ENCODE peak calls at places on chromosomes 6 and 20, in five cellular contexts. J, G, B, S and R are unnamed samples.

GRCh38 chr6:12760911-12761310 is 44.3 kb downstream of the PHACTR1 start:
- DNase-seq in B (no peak), G (no peak), J (no peak), S (no peak), R (no peak)

GRCh38 chr6:47182291-47182957 is 127.3 kb downstream of the TNFRSF21 start:
- DNase-seq in B (no peak), G (no peak), S (no peak), J (no peak), R (no peak)

GRCh38 chr6:81171991-81172740 is 580.3 kb downstream of the TENT5A start:
- DNase-seq in G (no peak), S (no peak), J (peak; percentile 15), B (no peak), R (no peak)

GRCh38 chr20:41392871-41393704 is 26.5 kb upstream of the EMILIN3 start:
- DNase-seq in B (no peak), S (no peak), G (no peak), J (no peak), R (no peak)

GRCh38 chr20:17507032-17507431 is 24.1 kb downstream of the BFSP1 start:
- DNase-seq in G (no peak), J (no peak), S (no peak), B (peak; percentile 52), R (no peak)

GRCh38 chr6:81465859-81466258 is 286.6 kb downstream of the TENT5A start:
- DNase-seq in S (no peak), J (no peak), G (no peak), B (no peak), R (no peak)

GRCh38 chr6:157514659-157515496 is 133.9 kb downstream of the ZDHHC14 start:
- DNase-seq in B (peak; percentile 97), S (peak; percentile 55), G (no peak), J (no peak), R (no peak)

GRCh38 chr6:162371133-162371532 is 356.4 kb downstream of the PRKN start:
- DNase-seq in J (no peak), S (no peak), B (no peak), G (no peak), R (no peak)

GRCh38 chr6:3251462-3252314 is 7.1 kb upstream of the PSMG4 start:
- DNase-seq in S (peak; percentile 80), B (peak; percentile 94), J (peak; percentile 42), G (peak; percentile 82), R (peak; percentile 75)

GRCh38 chr6:31058128-31058894 is 48.0 kb downstream of the MUC22 start:
- DNase-seq in S (peak; percentile 85), J (peak; percentile 87), B (peak; percentile 58), G (no peak), R (no peak)

GRCh38 chr6:113558966-113559365 is 298.2 kb upstream of the MARCKS start:
- DNase-seq in J (no peak), G (no peak), S (peak; percentile 10), B (no peak), R (no peak)

GRCh38 chr6:4297348-4297747 is 162.0 kb upstream of the ECI2 start:
- DNase-seq in S (no peak), J (no peak), G (no peak), B (no peak), R (no peak)

GRCh38 chr20:34954905-34955231 is 738 bp downstream of the GSS start:
- DNase-seq in B (peak; percentile 76), G (no peak), S (no peak), J (no peak), R (no peak)

GRCh38 chr6:158554611-158555361 is 5.1 kb upstream of the TMEM181 start:
- DNase-seq in S (no peak), G (no peak), J (no peak), B (no peak), R (no peak)

GRCh38 chr20:43538855-43539700 is 19.7 kb upstream of the SGK2 start:
- DNase-seq in J (no peak), G (no peak), S (no peak), B (no peak), R (no peak)

GRCh38 chr6:41027799-41028617 is 11.0 kb downstream of the UNC5CL start:
- DNase-seq in G (peak; percentile 77), B (peak; percentile 85), S (peak; percentile 81), J (peak; percentile 18), R (peak; percentile 76)

GRCh38 chr6:38262041-38262440 is 377.7 kb downstream of the BTBD9 start:
- DNase-seq in J (peak; percentile 71), B (no peak), S (peak; percentile 88), G (no peak), R (no peak)

GRCh38 chr6:170088349-170088951 is 202.4 kb downstream of the DLL1 start:
- DNase-seq in G (no peak), J (no peak), S (no peak), B (no peak), R (peak; percentile 8)

GRCh38 chr6:158290659-158291058 is 21.6 kb upstream of the TULP4 start:
- DNase-seq in J (no peak), G (peak; percentile 45), B (no peak), S (no peak), R (no peak)

GRCh38 chr6:27133281-27134227 is 113.9 kb upstream of the PRSS16 start:
- DNase-seq in J (no peak), S (peak; percentile 74), B (peak; percentile 85), G (peak; percentile 71), R (peak; percentile 56)

GRCh38 chr20:5776074-5776473 is 25.9 kb downstream of the SHLD1 start:
- DNase-seq in S (no peak), J (no peak), G (no peak), B (peak; percentile 48), R (no peak)

GRCh38 chr6:163986313-163986712 is 571.8 kb downstream of the QKI start:
- DNase-seq in J (no peak), B (no peak), S (no peak), G (no peak), R (no peak)

GRCh38 chr6:134962421-134962820 is 12.5 kb upstream of the ALDH8A1 start:
- DNase-seq in B (no peak), S (no peak), J (no peak), G (no peak), R (no peak)

GRCh38 chr6:22366214-22366613 is 69.4 kb upstream of the PRL start:
- DNase-seq in J (no peak), B (no peak), S (no peak), G (no peak), R (no peak)

GRCh38 chr6:87653074-87653962 is 48.7 kb downstream of the AKIRIN2 start:
- DNase-seq in S (no peak), G (no peak), J (no peak), B (no peak), R (no peak)

GRCh38 chr20:51666126-51666525 is 102.1 kb downstream of the ATP9A start:
- DNase-seq in B (no peak), J (no peak), G (no peak), S (no peak), R (no peak)

GRCh38 chr6:112163295-112164257 is 76.2 kb downstream of the FAM229B start:
- DNase-seq in B (peak; percentile 78), G (peak; percentile 79), J (no peak), S (peak; percentile 47), R (peak; percentile 54)

GRCh38 chr6:9085054-9085746 is 649.9 kb upstream of the SLC35B3 start:
- DNase-seq in G (no peak), S (no peak), J (no peak), B (no peak), R (no peak)

GRCh38 chr6:119079288-119079809 is 885 bp upstream of the FAM184A start:
- DNase-seq in G (no peak), J (no peak), B (no peak), S (no peak), R (no peak)

GRCh38 chr20:17659801-17660200 is 22.2 kb downstream of the RRBP1 start:
- DNase-seq in G (no peak), B (no peak), J (no peak), S (no peak), R (no peak)

GRCh38 chr20:61731363-61732181 is 334.1 kb downstream of the TAF4 start:
- DNase-seq in G (no peak), J (peak; percentile 26), S (no peak), B (no peak), R (no peak)

GRCh38 chr6:17096657-17097056 is 5.2 kb upstream of the STMND1 start:
- DNase-seq in S (peak; percentile 54), G (no peak), J (no peak), B (no peak), R (no peak)

GRCh38 chr20:62216636-62217566 is 3.2 kb downstream of the HRH3 start:
- DNase-seq in B (no peak), S (no peak), G (no peak), J (no peak), R (no peak)

GRCh38 chr6:43798688-43799444 is 28.9 kb downstream of the VEGFA start:
- DNase-seq in J (no peak), G (no peak), B (peak; percentile 96), S (peak; percentile 51), R (no peak)

GRCh38 chr6:161057103-161058091 is 65.8 kb downstream of the MAP3K4 start:
- DNase-seq in S (no peak), B (peak; percentile 18), J (no peak), G (no peak), R (no peak)

GRCh38 chr6:36202101-36202500 is 5.6 kb downstream of the BRPF3 start:
- DNase-seq in J (no peak), S (no peak), B (no peak), G (no peak), R (no peak)

GRCh38 chr6:121800047-121800446 is 364.6 kb downstream of the GJA1 start:
- DNase-seq in J (no peak), G (no peak), B (no peak), S (no peak), R (no peak)
- H3K9me3 ChIP-seq in J (peaks cover 8% of the 10 kb centered on the region), G (peaks cover 4% of the 10 kb centered on the region), B (no peaks in the 10 kb centered on the region), S (peaks cover 19% of the 10 kb centered on the region), R (peaks cover 2% of the 10 kb centered on the region)

GRCh38 chr6:106857771-106858652 is 116.5 kb downstream of the CD24 start:
- DNase-seq in G (no peak), J (no peak), S (no peak), B (no peak), R (no peak)

GRCh38 chr6:106866875-106867658 is 107.5 kb downstream of the CD24 start:
- DNase-seq in G (no peak), J (no peak), S (no peak), B (no peak), R (no peak)

GRCh38 chr6:106860940-106861339 is 113.6 kb downstream of the CD24 start:
- DNase-seq in S (no peak), B (no peak), J (no peak), G (no peak), R (no peak)

GRCh38 chr6:106858653-106859092 is 115.9 kb downstream of the CD24 start:
- DNase-seq in B (peak; percentile 82), J (peak; percentile 3), G (no peak), S (peak; percentile 85), R (no peak)

GRCh38 chr6:106862858-106863257 is 111.7 kb downstream of the CD24 start:
- DNase-seq in G (no peak), S (no peak), B (no peak), J (no peak), R (no peak)
- H3K9me3 ChIP-seq in G (no peaks in the 10 kb centered on the region), S (peaks cover 9% of the 10 kb centered on the region), B (peaks cover 28% of the 10 kb centered on the region), J (peaks cover 14% of the 10 kb centered on the region), R (no peaks in the 10 kb centered on the region)

GRCh38 chr20:15986690-15987089 is 586.6 kb downstream of the KIF16B start:
- DNase-seq in S (no peak), B (no peak), J (no peak), G (no peak), R (no peak)

GRCh38 chr20:15992564-15992963 is 580.7 kb downstream of the KIF16B start:
- DNase-seq in G (no peak), S (peak; percentile 17), J (no peak), B (no peak), R (no peak)

GRCh38 chr20:15991279-15991678 is 582.0 kb downstream of the KIF16B start:
- DNase-seq in G (no peak), J (no peak), B (no peak), S (no peak), R (no peak)
- H3K9me3 ChIP-seq in G (no peaks in the 10 kb centered on the region), J (no peaks in the 10 kb centered on the region), B (no peaks in the 10 kb centered on the region), S (no peaks in the 10 kb centered on the region), R (no peaks in the 10 kb centered on the region)

GRCh38 chr6:25927721-25928359 is 2.7 kb downstream of the SLC17A2 start:
- DNase-seq in J (no peak), S (no peak), B (no peak), G (no peak), R (no peak)
- H3K9me3 ChIP-seq in J (no peaks in the 10 kb centered on the region), S (no peaks in the 10 kb centered on the region), B (no peaks in the 10 kb centered on the region), G (no peaks in the 10 kb centered on the region), R (no peaks in the 10 kb centered on the region)